ENCODE peak calls at places on chromosomes 7 and 10, in six cellular contexts. O is MM.1S, C is neural progenitor cell, L is OCI-LY7, Z is spleen, Q is cardiac fibroblast. H is an unnamed sample.

GRCh38 chr10:35912615-35913170 is 270.6 kb upstream of the FZD8 start:
- DNase-seq in O (no peak), C (peak), L (no peak), Z (no peak), Q (peak), H (no peak)

GRCh38 chr10:47449102-47449978 is 34.6 kb downstream of the ANXA8 start:
- DNase-seq in O (no peak), C (no peak), L (peak), Z (peak), Q (no peak), H (no peak)

GRCh38 chr7:139635521-139636240 is 112.2 kb downstream of the CLEC2L start:
- DNase-seq in O (no peak), C (peak), L (no peak), Z (no peak), Q (no peak), H (no peak)

GRCh38 chr7:131008840-131009651 is 275.0 kb upstream of the KLF14 start:
- DNase-seq in O (no peak), C (no peak), L (no peak), Z (no peak), Q (no peak), H (no peak)

GRCh38 chr10:17200885-17201164 is 647 bp downstream of the TRDMT1 start:
- DNase-seq in O (peak), C (no peak), L (peak), Z (no peak), Q (peak), H (no peak)

GRCh38 chr10:8594176-8594575 is 539.7 kb downstream of the GATA3 start:
- DNase-seq in O (no peak), C (no peak), L (no peak), Z (no peak), Q (no peak), H (no peak)

GRCh38 chr7:105213619-105214018 is 175.1 kb downstream of the SRPK2 start:
- DNase-seq in O (no peak), C (no peak), L (no peak), Z (no peak), Q (no peak), H (no peak)

GRCh38 chr7:21767300-21767900 is 178.3 kb downstream of the CDCA7L start:
- DNase-seq in O (peak), C (peak), L (peak), Z (no peak), Q (peak), H (peak)

GRCh38 chr7:100674441-100675407 is 1.2 kb downstream of the GNB2 start:
- DNase-seq in O (peak), C (peak), L (peak), Z (peak), Q (no peak), H (no peak)

GRCh38 chr7:108094933-108095710 is 35.0 kb downstream of the LAMB4 start:
- DNase-seq in O (peak), C (no peak), L (peak), Z (no peak), Q (peak), H (no peak)

GRCh38 chr10:6912424-6912823 is 332.3 kb upstream of the PRKCQ start:
- DNase-seq in O (peak), C (no peak), L (no peak), Z (no peak), Q (peak), H (no peak)

GRCh38 chr7:100675581-100676350 is 2.2 kb downstream of the GNB2 start:
- DNase-seq in O (peak), C (peak), L (peak), Z (peak), Q (peak), H (peak)

GRCh38 chr7:17131060-17131345 is 167.4 kb upstream of the AHR start:
- DNase-seq in O (no peak), C (peak), L (no peak), Z (no peak), Q (peak), H (no peak)

GRCh38 chr7:127903913-127904705 is 127.1 kb downstream of the LRRC4 start:
- DNase-seq in O (no peak), C (peak), L (no peak), Z (no peak), Q (no peak), H (no peak)

GRCh38 chr7:77276120-77276519 is 76.5 kb upstream of the FGL2 start:
- DNase-seq in O (no peak), C (no peak), L (no peak), Z (no peak), Q (no peak), H (no peak)

GRCh38 chr7:15764986-15765385 is 78.5 kb upstream of the MEOX2 start:
- DNase-seq in O (no peak), C (no peak), L (no peak), Z (no peak), Q (no peak), H (no peak)

GRCh38 chr7:48962821-48963505 is 38.6 kb downstream of the CDC14C start:
- DNase-seq in O (no peak), C (no peak), L (no peak), Z (no peak), Q (no peak), H (no peak)

GRCh38 chr7:155052982-155053381 is 17.1 kb upstream of the HTR5A start:
- DNase-seq in O (no peak), C (no peak), L (no peak), Z (no peak), Q (no peak), H (no peak)

GRCh38 chr7:33813331-33813730 is 92.0 kb upstream of the BMPER start:
- DNase-seq in O (no peak), C (no peak), L (no peak), Z (no peak), Q (peak), H (no peak)

GRCh38 chr10:89466599-89467035 is 52.2 kb downstream of the IFIT5 start:
- DNase-seq in O (no peak), C (peak), L (peak), Z (no peak), Q (peak), H (no peak)

GRCh38 chr7:3978839-3979238 is 677.8 kb downstream of the SDK1 start:
- DNase-seq in O (no peak), C (no peak), L (no peak), Z (no peak), Q (no peak), H (no peak)

GRCh38 chr10:42961776-42962119 is 115.1 kb upstream of the RET start:
- DNase-seq in O (no peak), C (no peak), L (no peak), Z (peak), Q (no peak), H (no peak)

GRCh38 chr10:110513949-110514348 is 16.2 kb downstream of the DUSP5 start:
- DNase-seq in O (no peak), C (no peak), L (no peak), Z (no peak), Q (no peak), H (no peak)

GRCh38 chr10:104052351-104052885 is 33.3 kb downstream of the COL17A1 start:
- DNase-seq in O (no peak), C (no peak), L (no peak), Z (no peak), Q (peak), H (no peak)

GRCh38 chr7:41878331-41879112 is 175.6 kb upstream of the INHBA start:
- DNase-seq in O (no peak), C (no peak), L (no peak), Z (no peak), Q (no peak), H (no peak)

GRCh38 chr10:74916283-74916682 is 89.9 kb downstream of the KAT6B start:
- DNase-seq in O (no peak), C (no peak), L (no peak), Z (no peak), Q (no peak), H (no peak)

GRCh38 chr10:124408357-124408756 is 10.4 kb downstream of the OAT start:
- DNase-seq in O (no peak), C (no peak), L (no peak), Z (no peak), Q (no peak), H (no peak)

GRCh38 chr10:48363617-48364355 is 57.3 kb downstream of the MAPK8 start:
- DNase-seq in O (peak), C (peak), L (peak), Z (no peak), Q (peak), H (peak)

GRCh38 chr7:51286392-51286791 is 30.2 kb downstream of the COBL start:
- DNase-seq in O (peak), C (no peak), L (no peak), Z (no peak), Q (no peak), H (no peak)

GRCh38 chr10:36030516-36030915 is 388.4 kb upstream of the FZD8 start:
- DNase-seq in O (peak), C (no peak), L (no peak), Z (no peak), Q (peak), H (no peak)

GRCh38 chr7:98872328-98872924 is 2.6 kb upstream of the TMEM130 start:
- DNase-seq in O (peak), C (peak), L (peak), Z (peak), Q (no peak), H (no peak)
- TF ChIP-seq CTCF in O (peak), C (peak), L (peak), Z (no peak), Q (peak), H (peak)

DNA sequence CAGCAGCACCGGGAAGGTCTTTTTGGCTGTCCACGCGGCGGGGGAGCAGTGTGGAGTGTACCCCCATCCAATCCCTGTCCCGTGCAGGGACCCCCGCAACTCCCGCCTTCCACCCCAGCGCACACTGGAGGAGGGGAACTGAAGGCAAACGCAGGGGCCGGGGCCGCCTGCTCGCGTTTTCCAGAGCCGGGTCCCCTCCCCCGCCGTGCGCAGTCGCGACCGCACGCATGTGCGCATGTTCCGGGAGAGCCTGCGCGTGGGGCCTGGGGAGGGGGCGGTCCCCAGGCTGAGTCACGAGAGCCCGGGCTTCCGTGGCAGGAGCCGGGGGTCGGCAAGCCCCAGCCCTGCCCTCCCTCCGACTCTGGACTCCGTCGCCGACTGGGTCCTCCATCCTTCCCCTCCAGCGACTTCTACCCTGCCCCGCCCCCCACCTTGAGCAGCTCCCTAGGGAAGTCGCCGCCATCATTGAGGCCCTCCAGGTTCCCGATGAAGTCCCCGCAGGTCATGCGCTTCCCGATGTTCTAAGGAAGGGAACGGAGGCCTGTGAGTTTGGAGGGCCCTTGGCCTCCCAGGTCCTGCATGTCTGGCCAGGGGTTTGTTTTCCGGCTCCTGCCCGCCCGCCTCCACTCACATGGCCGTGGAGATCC is 8.0 kb downstream of the PSD start:
- DNase-seq in O (no peak), C (peak), L (no peak), Z (no peak), Q (peak), H (no peak)
- TF ChIP-seq CTCF in O (no peak), C (no peak), L (no peak), Z (no peak), Q (no peak), H (no peak)

GRCh38 chr7:157474685-157475084 is 137.9 kb downstream of the DNAJB6 start:
- DNase-seq in O (peak), C (peak), L (peak), Z (peak), Q (no peak), H (no peak)
- TF ChIP-seq CTCF in O (peak), C (peak), L (peak), Z (no peak), Q (peak), H (peak)

GRCh38 chr10:22335204-22335956 is 9.9 kb upstream of the SPAG6 start:
- DNase-seq in O (no peak), C (peak), L (no peak), Z (peak), Q (peak), H (peak)
- TF ChIP-seq CTCF in O (no peak), C (peak), L (no peak), Z (peak), Q (peak), H (no peak)

DNA sequence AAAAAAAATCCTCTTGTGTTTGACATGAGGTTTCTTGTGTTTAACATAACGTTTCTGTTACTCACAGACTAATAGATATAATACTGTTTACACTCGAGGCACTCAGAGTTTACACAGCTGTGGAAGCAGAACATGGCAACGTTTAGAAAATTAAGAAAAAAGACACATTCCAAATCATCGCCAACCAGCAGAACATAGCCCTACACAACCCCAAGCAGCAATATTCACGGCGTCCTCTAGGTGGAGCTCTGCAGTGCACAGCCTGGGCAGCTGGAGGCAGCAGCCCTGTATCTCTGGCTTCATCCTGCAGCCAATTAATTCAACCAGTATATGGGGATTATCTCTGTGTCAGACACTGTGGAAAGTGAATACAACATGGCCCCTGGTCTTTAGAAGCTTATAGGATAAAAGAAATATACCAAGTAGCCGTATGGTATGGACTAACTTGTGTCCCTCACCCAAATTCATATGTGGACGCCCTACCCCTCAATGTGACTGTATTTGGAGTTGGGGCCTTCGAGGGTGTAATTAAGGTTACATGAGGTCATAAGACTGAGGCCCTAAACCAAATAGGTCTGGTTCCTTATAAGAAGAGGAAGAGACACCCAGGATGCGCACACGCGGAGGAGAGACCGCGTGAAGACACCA is 36.5 kb downstream of the ASB13 start:
- DNase-seq in O (peak), C (peak), L (peak), Z (peak), Q (peak), H (peak)
- TF ChIP-seq CTCF in O (peak), C (peak), L (peak), Z (peak), Q (peak), H (peak)

GRCh38 chr10:86325158-86325557 is 41.4 kb downstream of the GRID1 start:
- DNase-seq in O (no peak), C (peak), L (no peak), Z (peak), Q (no peak), H (no peak)
- TF ChIP-seq CTCF in O (no peak), C (peak), L (peak), Z (no peak), Q (no peak), H (no peak)

GRCh38 chr10:44993922-44994751 is 6.6 kb upstream of the ZNF22 start:
- DNase-seq in O (no peak), C (no peak), L (no peak), Z (no peak), Q (peak), H (no peak)
- TF ChIP-seq CTCF in O (no peak), C (no peak), L (no peak), Z (no peak), Q (no peak), H (no peak)

GRCh38 chr10:100930368-100930767 is 17.6 kb downstream of the SLF2 start:
- DNase-seq in O (no peak), C (no peak), L (no peak), Z (no peak), Q (no peak), H (no peak)
- TF ChIP-seq CTCF in O (no peak), C (peak), L (no peak), Z (no peak), Q (no peak), H (no peak)

DNA sequence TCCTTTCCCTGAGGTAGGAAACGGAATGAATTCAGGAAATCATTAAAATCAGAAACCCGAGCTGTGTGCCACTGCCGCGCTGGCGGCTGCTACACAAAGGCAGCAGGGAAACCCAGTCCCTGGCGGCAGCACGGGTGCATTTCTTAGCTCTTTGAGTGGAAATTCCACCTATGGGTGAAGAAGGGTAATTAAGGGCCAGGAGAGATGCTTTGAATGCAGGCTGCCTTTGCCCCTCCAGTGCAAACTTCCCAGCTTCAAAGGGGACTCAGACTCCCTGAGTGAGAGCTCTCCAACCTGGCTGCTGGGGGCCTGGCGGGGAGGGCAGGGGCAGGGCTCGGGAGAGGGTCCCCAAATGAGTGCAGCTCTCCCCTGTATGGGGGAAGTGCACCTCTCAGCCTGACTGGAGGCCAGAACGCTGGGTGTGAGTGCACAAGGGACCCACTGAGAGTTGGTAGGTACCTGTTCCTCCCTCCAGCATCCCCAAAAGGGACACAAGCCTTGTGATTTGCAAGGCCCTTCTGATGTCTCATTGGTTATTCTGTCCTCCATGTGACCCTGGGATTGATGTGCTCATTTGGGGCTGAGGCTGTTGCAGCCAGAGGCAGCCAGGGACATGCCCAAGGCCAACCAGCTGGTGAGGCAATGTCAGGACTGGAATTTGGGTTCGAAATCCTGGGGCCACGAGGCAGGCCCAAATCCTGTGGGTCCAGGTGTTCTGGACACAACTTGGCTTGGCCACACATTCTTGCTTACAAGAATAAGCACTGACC is 16.3 kb upstream of the ZMIZ1 start:
- DNase-seq in O (no peak), C (peak), L (peak), Z (peak), Q (peak), H (no peak)
- TF ChIP-seq CTCF in O (peak), C (peak), L (peak), Z (no peak), Q (peak), H (no peak)

GRCh38 chr10:32445036-32445435 is 904 bp upstream of the CCDC7 start:
- DNase-seq in O (no peak), C (no peak), L (peak), Z (peak), Q (no peak), H (no peak)
- TF ChIP-seq CTCF in O (no peak), C (no peak), L (no peak), Z (no peak), Q (no peak), H (no peak)